ENCODE peak calls at places on chromosomes 1 and 21, in five cellular contexts. B, I, O, X and D are unnamed samples.

GRCh38 chr1:62230724-62231123 is 36.1 kb downstream of the L1TD1 start:
- DNase-seq in B (no peak), I (peak; percentile 95), O (no peak), X (peak; percentile 85), D (no peak)

GRCh38 chr1:174883361-174883760 is 116.4 kb upstream of the CACYBP start:
- DNase-seq in B (no peak), I (peak; percentile 23), O (no peak), X (peak; percentile 32), D (peak; percentile 24)

GRCh38 chr1:175208773-175209492 is 16.4 kb upstream of the KIAA0040 start:
- DNase-seq in B (peak; percentile 12), I (no peak), O (peak; percentile 9), X (no peak), D (no peak)

GRCh38 chr1:179169616-179170467 is 59.6 kb downstream of the ABL2 start:
- DNase-seq in B (no peak), I (peak; percentile 90), O (no peak), X (peak; percentile 61), D (peak; percentile 82)

GRCh38 chr21:40386981-40387380 is 460.0 kb downstream of the DSCAM start:
- DNase-seq in B (no peak), I (no peak), O (no peak), X (no peak), D (no peak)

GRCh38 chr1:187460093-187460492 is 631.3 kb downstream of the PLA2G4A start:
- DNase-seq in B (no peak), I (no peak), O (no peak), X (no peak), D (no peak)

GRCh38 chr1:192830596-192831241 is 21.9 kb downstream of the RGS2 start:
- DNase-seq in B (no peak), I (no peak), O (no peak), X (no peak), D (no peak)

GRCh38 chr1:214281030-214281901 is at the start of gene SMYD2:
- DNase-seq in B (peak; percentile 49), I (peak; percentile 87), O (peak; percentile 68), X (peak; percentile 65), D (peak; percentile 47)

GRCh38 chr21:43905726-43906455 is 40.9 kb downstream of the AGPAT3 start:
- DNase-seq in B (no peak), I (no peak), O (no peak), X (no peak), D (no peak)

GRCh38 chr1:174284052-174284451 is 124.7 kb downstream of the RABGAP1L start:
- DNase-seq in B (no peak), I (no peak), O (no peak), X (no peak), D (no peak)

GRCh38 chr1:2229921-2230700 is 2.0 kb downstream of the SKI start:
- DNase-seq in B (no peak), I (peak; percentile 72), O (no peak), X (no peak), D (peak; percentile 52)

GRCh38 chr1:218676991-218677390 is 331.9 kb downstream of the TGFB2 start:
- DNase-seq in B (no peak), I (no peak), O (no peak), X (no peak), D (no peak)

GRCh38 chr1:227792216-227793078 is 23.0 kb upstream of the PRSS38 start:
- DNase-seq in B (no peak), I (no peak), O (no peak), X (no peak), D (no peak)

GRCh38 chr1:166087734-166088571 is 78.8 kb downstream of the FAM78B start:
- DNase-seq in B (no peak), I (no peak), O (no peak), X (no peak), D (no peak)

GRCh38 chr21:28633803-28634572 is 358.7 kb downstream of the LTN1 start:
- DNase-seq in B (no peak), I (peak; percentile 93), O (no peak), X (peak; percentile 38), D (peak; percentile 74)

GRCh38 chr1:22754106-22754768 is 43.6 kb downstream of the EPHB2 start:
- DNase-seq in B (no peak), I (peak; percentile 18), O (no peak), X (no peak), D (no peak)

GRCh38 chr1:24301395-24302175 is 17.6 kb upstream of the GRHL3 start:
- DNase-seq in B (no peak), I (peak; percentile 69), O (no peak), X (peak; percentile 48), D (no peak)

GRCh38 chr1:168343566-168343965 is 62.9 kb downstream of the TBX19 start:
- DNase-seq in B (no peak), I (peak; percentile 22), O (no peak), X (no peak), D (no peak)

GRCh38 chr1:183926978-183927377 is 110.5 kb downstream of the COLGALT2 start:
- DNase-seq in B (no peak), I (peak; percentile 9), O (no peak), X (no peak), D (no peak)

GRCh38 chr1:44613932-44614331 is 60.3 kb downstream of the TMEM53 start:
- DNase-seq in B (no peak), I (no peak), O (no peak), X (no peak), D (no peak)

GRCh38 chr1:154430903-154431302 is 25.8 kb downstream of the IL6R start:
- DNase-seq in B (no peak), I (no peak), O (no peak), X (no peak), D (no peak)

GRCh38 chr1:184708084-184708676 is 46.5 kb downstream of the EDEM3 start:
- DNase-seq in B (no peak), I (no peak), O (no peak), X (no peak), D (no peak)

GRCh38 chr1:206106328-206107167 is 10.6 kb downstream of the AVPR1B start:
- DNase-seq in B (peak; percentile 48), I (peak; percentile 93), O (peak; percentile 79), X (peak; percentile 93), D (peak; percentile 68)

GRCh38 chr1:107804746-107805145 is 160.2 kb downstream of the VAV3 start:
- DNase-seq in B (no peak), I (no peak), O (no peak), X (no peak), D (no peak)